ENCODE peak calls at places on chromosomes 7 and 10, in six cellular contexts. One of them, this sample, is unnamed.

GRCh38 chr10:78602201-78602917 is 466.4 kb upstream of the ZMIZ1 start:
- DNase-seq in A549: no peak
- DNase-seq in cardiac fibroblast: no peak
- DNase-seq in glutamatergic neuron: no peak
- DNase-seq in BE2C: no peak
- DNase-seq in right lobe of liver: no peak
- DNase-seq in this sample: no peak

GRCh38 chr7:39312254-39312989 is 253.8 kb upstream of the YAE1 start:
- DNase-seq in A549: no peak
- DNase-seq in glutamatergic neuron: no peak
- DNase-seq in right lobe of liver: no peak
- DNase-seq in cardiac fibroblast: no peak
- DNase-seq in BE2C: no peak
- DNase-seq in this sample: no peak

GRCh38 chr7:152133804-152134203 is 108.3 kb downstream of the GALNT11 start:
- DNase-seq in A549: no peak
- DNase-seq in glutamatergic neuron: no peak
- DNase-seq in cardiac fibroblast: no peak
- DNase-seq in BE2C: no peak
- DNase-seq in right lobe of liver: no peak
- DNase-seq in this sample: no peak

GRCh38 chr10:4385491-4385890 is 440.5 kb upstream of the AKR1E2 start:
- DNase-seq in cardiac fibroblast: no peak
- DNase-seq in right lobe of liver: no peak
- DNase-seq in BE2C: no peak
- DNase-seq in A549: no peak
- DNase-seq in glutamatergic neuron: no peak
- DNase-seq in this sample: no peak

GRCh38 chr7:99928188-99928587 is 1.2 kb downstream of the GJC3 start:
- DNase-seq in A549: no peak
- DNase-seq in BE2C: no peak
- DNase-seq in cardiac fibroblast: no peak
- DNase-seq in right lobe of liver: no peak
- DNase-seq in glutamatergic neuron: no peak
- DNase-seq in this sample: no peak

GRCh38 chr10:113663142-113663541 is 699 bp downstream of the NRAP start:
- DNase-seq in BE2C: no peak
- DNase-seq in right lobe of liver: no peak
- DNase-seq in glutamatergic neuron: no peak
- DNase-seq in A549: peak; percentile 20
- DNase-seq in cardiac fibroblast: no peak
- DNase-seq in this sample: no peak

GRCh38 chr7:29196971-29197370 is 2.4 kb downstream of the CHN2 start:
- DNase-seq in cardiac fibroblast: no peak
- DNase-seq in glutamatergic neuron: no peak
- DNase-seq in BE2C: no peak
- DNase-seq in right lobe of liver: no peak
- DNase-seq in A549: no peak
- DNase-seq in this sample: no peak

GRCh38 chr7:101428093-101428866 is 65.6 kb downstream of the COL26A1 start:
- DNase-seq in A549: no peak
- DNase-seq in BE2C: no peak
- DNase-seq in right lobe of liver: no peak
- DNase-seq in glutamatergic neuron: no peak
- DNase-seq in cardiac fibroblast: no peak
- DNase-seq in this sample: no peak

GRCh38 chr10:89207181-89207800 is at the start of gene CH25H:
- DNase-seq in A549: peak; percentile 39
- DNase-seq in BE2C: peak; percentile 63
- DNase-seq in glutamatergic neuron: peak; percentile 79
- DNase-seq in right lobe of liver: peak; percentile 59
- DNase-seq in cardiac fibroblast: peak; percentile 69
- DNase-seq in this sample: peak; percentile 71

GRCh38 chr10:74078037-74078436 is 72.6 kb downstream of the AP3M1 start:
- DNase-seq in right lobe of liver: no peak
- DNase-seq in A549: peak; percentile 45
- DNase-seq in glutamatergic neuron: no peak
- DNase-seq in cardiac fibroblast: no peak
- DNase-seq in BE2C: no peak
- DNase-seq in this sample: no peak

GRCh38 chr7:154566877-154567276 is 436.0 kb downstream of the PAXIP1 start:
- DNase-seq in A549: no peak
- DNase-seq in BE2C: no peak
- DNase-seq in glutamatergic neuron: no peak
- DNase-seq in cardiac fibroblast: no peak
- DNase-seq in right lobe of liver: no peak
- DNase-seq in this sample: no peak

GRCh38 chr7:43784030-43785001 is 25.8 kb downstream of the BLVRA start:
- DNase-seq in A549: no peak
- DNase-seq in right lobe of liver: no peak
- DNase-seq in cardiac fibroblast: peak; percentile 28
- DNase-seq in BE2C: no peak
- DNase-seq in glutamatergic neuron: no peak
- DNase-seq in this sample: no peak

GRCh38 chr7:135789431-135789830 is 40.8 kb upstream of the FAM180A start:
- DNase-seq in BE2C: no peak
- DNase-seq in A549: no peak
- DNase-seq in right lobe of liver: no peak
- DNase-seq in cardiac fibroblast: no peak
- DNase-seq in glutamatergic neuron: no peak
- DNase-seq in this sample: no peak

GRCh38 chr10:23359692-23360380 is 15.2 kb upstream of the C10orf67 start:
- DNase-seq in A549: no peak
- DNase-seq in cardiac fibroblast: peak; percentile 41
- DNase-seq in right lobe of liver: no peak
- DNase-seq in glutamatergic neuron: no peak
- DNase-seq in BE2C: no peak
- DNase-seq in this sample: no peak

GRCh38 chr10:114911801-114912479 is 26.1 kb upstream of the TRUB1 start:
- DNase-seq in BE2C: no peak
- DNase-seq in cardiac fibroblast: peak; percentile 36
- DNase-seq in right lobe of liver: no peak
- DNase-seq in A549: no peak
- DNase-seq in glutamatergic neuron: no peak
- DNase-seq in this sample: no peak

GRCh38 chr7:131225619-131226101 is 102.0 kb upstream of the MKLN1 start:
- DNase-seq in right lobe of liver: peak; percentile 52
- DNase-seq in cardiac fibroblast: peak; percentile 83
- DNase-seq in A549: peak; percentile 98
- DNase-seq in BE2C: no peak
- DNase-seq in glutamatergic neuron: peak; percentile 28
- DNase-seq in this sample: no peak

GRCh38 chr10:35398888-35399287 is 62.6 kb downstream of the CCNY start:
- DNase-seq in right lobe of liver: no peak
- DNase-seq in cardiac fibroblast: no peak
- DNase-seq in A549: no peak
- DNase-seq in glutamatergic neuron: no peak
- DNase-seq in BE2C: no peak
- DNase-seq in this sample: no peak

GRCh38 chr10:59064759-59065498 is 111.5 kb upstream of the PHYHIPL start:
- DNase-seq in cardiac fibroblast: no peak
- DNase-seq in BE2C: peak; percentile 8
- DNase-seq in right lobe of liver: no peak
- DNase-seq in A549: no peak
- DNase-seq in glutamatergic neuron: no peak
- DNase-seq in this sample: no peak

GRCh38 chr10:8951440-8952089 is 897.1 kb downstream of the GATA3 start:
- DNase-seq in right lobe of liver: no peak
- DNase-seq in BE2C: no peak
- DNase-seq in A549: no peak
- DNase-seq in glutamatergic neuron: no peak
- DNase-seq in cardiac fibroblast: no peak
- DNase-seq in this sample: no peak

GRCh38 chr7:75915416-75916156 is 631 bp downstream of the POR start:
- DNase-seq in right lobe of liver: peak; percentile 60
- DNase-seq in glutamatergic neuron: no peak
- DNase-seq in BE2C: no peak
- DNase-seq in cardiac fibroblast: peak; percentile 62
- DNase-seq in A549: no peak
- DNase-seq in this sample: peak; percentile 18

GRCh38 chr10:30510932-30511700 is 77.1 kb downstream of the MAP3K8 start:
- DNase-seq in right lobe of liver: no peak
- DNase-seq in BE2C: no peak
- DNase-seq in glutamatergic neuron: no peak
- DNase-seq in A549: no peak
- DNase-seq in cardiac fibroblast: no peak
- DNase-seq in this sample: no peak

GRCh38 chr10:30505543-30506298 is 71.7 kb downstream of the MAP3K8 start:
- DNase-seq in A549: no peak
- DNase-seq in BE2C: no peak
- DNase-seq in glutamatergic neuron: no peak
- DNase-seq in cardiac fibroblast: no peak
- DNase-seq in right lobe of liver: no peak
- DNase-seq in this sample: no peak

GRCh38 chr10:30509508-30509907 is 75.5 kb downstream of the MAP3K8 start:
- DNase-seq in BE2C: no peak
- DNase-seq in glutamatergic neuron: no peak
- DNase-seq in right lobe of liver: no peak
- DNase-seq in A549: no peak
- DNase-seq in cardiac fibroblast: peak; percentile 37
- DNase-seq in this sample: no peak

GRCh38 chr10:30510184-30510931 is 76.4 kb downstream of the MAP3K8 start:
- DNase-seq in right lobe of liver: no peak
- DNase-seq in BE2C: no peak
- DNase-seq in A549: peak; percentile 84
- DNase-seq in cardiac fibroblast: peak; percentile 59
- DNase-seq in glutamatergic neuron: no peak
- DNase-seq in this sample: no peak
- TF ChIP-seq CTCF in right lobe of liver: no peak
- TF ChIP-seq CTCF in BE2C: no peak
- TF ChIP-seq CTCF in A549: no peak
- TF ChIP-seq CTCF in cardiac fibroblast: peak; percentile 22
- TF ChIP-seq CTCF in glutamatergic neuron: no peak
- TF ChIP-seq CTCF in this sample: no peak

GRCh38 chr10:28875535-28876208 is 198.4 kb downstream of the BAMBI start:
- DNase-seq in right lobe of liver: no peak
- DNase-seq in cardiac fibroblast: peak; percentile 64
- DNase-seq in glutamatergic neuron: no peak
- DNase-seq in A549: peak; percentile 24
- DNase-seq in BE2C: no peak
- DNase-seq in this sample: peak; percentile 19

GRCh38 chr10:28881483-28881882 is 204.2 kb downstream of the BAMBI start:
- DNase-seq in glutamatergic neuron: no peak
- DNase-seq in cardiac fibroblast: no peak
- DNase-seq in right lobe of liver: no peak
- DNase-seq in A549: no peak
- DNase-seq in BE2C: no peak
- DNase-seq in this sample: no peak

GRCh38 chr10:28879875-28880381 is 202.6 kb downstream of the BAMBI start:
- DNase-seq in glutamatergic neuron: no peak
- DNase-seq in right lobe of liver: peak; percentile 52
- DNase-seq in cardiac fibroblast: peak; percentile 65
- DNase-seq in BE2C: no peak
- DNase-seq in A549: no peak
- DNase-seq in this sample: no peak

GRCh38 chr10:28880551-28880950 is 203.2 kb downstream of the BAMBI start:
- DNase-seq in BE2C: no peak
- DNase-seq in cardiac fibroblast: peak; percentile 47
- DNase-seq in glutamatergic neuron: no peak
- DNase-seq in right lobe of liver: no peak
- DNase-seq in A549: no peak
- DNase-seq in this sample: no peak

GRCh38 chr10:28878236-28878970 is 201.1 kb downstream of the BAMBI start:
- DNase-seq in A549: no peak
- DNase-seq in right lobe of liver: no peak
- DNase-seq in cardiac fibroblast: no peak
- DNase-seq in BE2C: peak; percentile 11
- DNase-seq in glutamatergic neuron: no peak
- DNase-seq in this sample: no peak
- TF ChIP-seq CTCF in A549: no peak
- TF ChIP-seq CTCF in right lobe of liver: no peak
- TF ChIP-seq CTCF in cardiac fibroblast: no peak
- TF ChIP-seq CTCF in BE2C: peak; percentile 29
- TF ChIP-seq CTCF in glutamatergic neuron: no peak
- TF ChIP-seq CTCF in this sample: no peak

GRCh38 chr7:54874804-54875203 is 115.8 kb upstream of the SEC61G start:
- DNase-seq in glutamatergic neuron: no peak
- DNase-seq in cardiac fibroblast: no peak
- DNase-seq in A549: no peak
- DNase-seq in BE2C: no peak
- DNase-seq in right lobe of liver: no peak
- DNase-seq in this sample: no peak

GRCh38 chr7:54878339-54878738 is 119.3 kb upstream of the SEC61G start:
- DNase-seq in BE2C: no peak
- DNase-seq in glutamatergic neuron: no peak
- DNase-seq in right lobe of liver: no peak
- DNase-seq in A549: no peak
- DNase-seq in cardiac fibroblast: peak; percentile 16
- DNase-seq in this sample: no peak

GRCh38 chr7:54879776-54880175 is 120.8 kb upstream of the SEC61G start:
- DNase-seq in cardiac fibroblast: no peak
- DNase-seq in A549: peak; percentile 71
- DNase-seq in right lobe of liver: no peak
- DNase-seq in BE2C: no peak
- DNase-seq in glutamatergic neuron: no peak
- DNase-seq in this sample: no peak

GRCh38 chr7:54880326-54880989 is 121.4 kb upstream of the SEC61G start:
- DNase-seq in A549: peak; percentile 38
- DNase-seq in BE2C: peak; percentile 80
- DNase-seq in glutamatergic neuron: no peak
- DNase-seq in cardiac fibroblast: no peak
- DNase-seq in right lobe of liver: peak; percentile 57
- DNase-seq in this sample: no peak

DNA sequence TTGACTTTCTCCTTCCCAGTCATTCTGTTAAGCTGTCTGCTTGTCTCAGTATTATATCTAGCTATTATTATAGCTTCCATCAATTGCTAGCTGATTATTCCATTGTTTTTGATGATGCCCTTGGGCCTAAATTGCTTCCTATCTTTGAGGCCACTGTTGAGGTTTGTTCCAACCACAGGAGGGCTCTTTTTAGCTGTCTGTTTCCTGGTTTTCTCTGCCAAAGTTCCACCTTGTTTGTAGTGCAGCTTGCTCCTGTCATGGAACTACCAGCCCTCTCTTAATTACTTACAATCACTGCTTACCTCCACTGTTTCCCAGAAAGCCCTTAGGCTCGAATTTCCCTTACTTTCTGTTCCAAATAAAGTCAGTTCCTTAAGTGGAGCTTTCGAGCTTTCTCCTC is 118.7 kb upstream of the SEC61G start:
- DNase-seq in right lobe of liver: no peak
- DNase-seq in cardiac fibroblast: peak; percentile 14
- DNase-seq in glutamatergic neuron: no peak
- DNase-seq in A549: peak; percentile 55
- DNase-seq in BE2C: peak; percentile 41
- DNase-seq in this sample: no peak
- TF ChIP-seq CTCF in right lobe of liver: peak; percentile 49
- TF ChIP-seq CTCF in cardiac fibroblast: no peak
- TF ChIP-seq CTCF in glutamatergic neuron: no peak
- TF ChIP-seq CTCF in A549: peak; percentile 34
- TF ChIP-seq CTCF in BE2C: peak; percentile 67
- TF ChIP-seq CTCF in this sample: no peak

DNA sequence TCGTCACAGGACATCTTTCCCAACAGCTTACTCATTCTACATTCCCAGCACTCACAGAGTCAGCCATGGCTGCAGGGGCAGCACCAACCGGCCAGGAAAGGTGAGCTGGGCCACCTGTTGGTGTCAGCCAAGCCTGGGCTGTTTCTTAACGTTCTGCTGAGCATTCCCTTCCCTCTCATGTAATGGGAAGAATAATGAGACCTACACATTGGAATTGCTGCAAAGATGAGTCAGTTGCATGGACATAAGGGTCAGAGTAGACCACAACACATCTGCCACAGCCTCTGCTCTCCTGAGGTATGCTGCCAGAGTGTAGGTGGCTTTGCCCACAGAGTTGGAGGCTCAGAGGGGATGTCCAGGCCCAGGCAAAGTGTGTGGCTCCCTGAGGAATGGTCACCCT is 163.0 kb downstream of the TNS3 start:
- DNase-seq in right lobe of liver: no peak
- DNase-seq in glutamatergic neuron: no peak
- DNase-seq in cardiac fibroblast: no peak
- DNase-seq in BE2C: no peak
- DNase-seq in A549: no peak
- DNase-seq in this sample: no peak
- TF ChIP-seq CTCF in right lobe of liver: no peak
- TF ChIP-seq CTCF in glutamatergic neuron: no peak
- TF ChIP-seq CTCF in cardiac fibroblast: no peak
- TF ChIP-seq CTCF in BE2C: no peak
- TF ChIP-seq CTCF in A549: no peak
- TF ChIP-seq CTCF in this sample: no peak